ENCODE peak calls at places on chromosomes 2 and 18, in four cellular contexts. X is neural progenitor cell; L is PC-3; R is naive thymus-derived CD4-positive, alpha-beta T cell. D is an unnamed sample.

GRCh38 chr2:72205546-72205863 is 57.8 kb upstream of the CYP26B1 start:
- DNase-seq in X (no peak), L (no peak), R (no peak), D (no peak)

GRCh38 chr2:203533696-203534471 is 1.2 kb downstream of the RAPH1 start:
- DNase-seq in X (peak; percentile 12), L (peak; percentile 50), R (no peak), D (peak; percentile 40)

GRCh38 chr2:219404954-219405353 is 13.2 kb upstream of the DES start:
- DNase-seq in X (peak; percentile 51), L (no peak), R (no peak), D (no peak)

GRCh38 chr18:32183503-32183902 is 6.3 kb upstream of the MEP1B start:
- DNase-seq in X (no peak), L (no peak), R (no peak), D (no peak)

GRCh38 chr2:71613953-71614925 is 160.9 kb downstream of the DYSF start:
- DNase-seq in X (no peak), L (no peak), R (peak; percentile 9), D (no peak)

GRCh38 chr2:63050916-63051794 is 525 bp downstream of the OTX1 start:
- DNase-seq in X (peak; percentile 56), L (peak; percentile 11), R (peak; percentile 34), D (no peak)

GRCh38 chr2:69322631-69323030 is 64.4 kb downstream of the GFPT1 start:
- DNase-seq in X (no peak), L (no peak), R (no peak), D (no peak)

GRCh38 chr2:53231908-53232307 is 535.7 kb upstream of the CHAC2 start:
- DNase-seq in X (no peak), L (peak; percentile 17), R (no peak), D (no peak)

GRCh38 chr18:57744211-57744694 is 58.9 kb downstream of the ATP8B1 start:
- DNase-seq in X (no peak), L (peak; percentile 64), R (no peak), D (no peak)
- H3K4me1 ChIP-seq in X (no peaks in the 10 kb centered on the region), L (peaks cover 49% of the 10 kb centered on the region), R (no peaks in the 10 kb centered on the region), D (no peaks in the 10 kb centered on the region)

DNA sequence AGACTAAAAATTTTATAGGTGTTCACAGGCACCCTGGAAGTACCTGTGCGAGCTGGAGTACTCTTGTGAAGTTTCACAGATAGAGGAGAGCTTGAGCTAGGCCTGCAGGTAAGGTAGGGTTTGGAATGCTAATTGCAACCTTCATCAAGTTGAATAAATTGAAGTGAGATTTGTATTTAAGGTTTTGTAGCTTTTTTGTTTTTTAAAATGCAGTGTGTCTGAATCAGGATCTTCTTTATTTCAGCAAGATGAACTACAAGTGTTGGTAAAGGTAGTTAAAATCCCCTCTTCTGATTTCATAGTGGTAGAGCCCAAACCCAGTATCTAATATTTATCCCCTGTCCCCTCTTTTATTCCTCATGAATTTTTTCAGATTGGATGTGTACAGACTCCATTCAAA is 45.5 kb downstream of the MGAT5 start:
- DNase-seq in X (no peak), L (no peak), R (no peak), D (no peak)
- H3K4me1 ChIP-seq in X (no peaks in the 10 kb centered on the region), L (peaks cover 9% of the 10 kb centered on the region), R (peaks cover 4% of the 10 kb centered on the region), D (no peaks in the 10 kb centered on the region)

GRCh38 chr18:8724452-8724851 is 19.1 kb downstream of the MTCL1 start:
- DNase-seq in X (no peak), L (no peak), R (no peak), D (no peak)
- H3K4me1 ChIP-seq in X (peaks cover 36% of the 10 kb centered on the region), L (peaks cover 8% of the 10 kb centered on the region), R (no peaks in the 10 kb centered on the region), D (no peaks in the 10 kb centered on the region)

DNA sequence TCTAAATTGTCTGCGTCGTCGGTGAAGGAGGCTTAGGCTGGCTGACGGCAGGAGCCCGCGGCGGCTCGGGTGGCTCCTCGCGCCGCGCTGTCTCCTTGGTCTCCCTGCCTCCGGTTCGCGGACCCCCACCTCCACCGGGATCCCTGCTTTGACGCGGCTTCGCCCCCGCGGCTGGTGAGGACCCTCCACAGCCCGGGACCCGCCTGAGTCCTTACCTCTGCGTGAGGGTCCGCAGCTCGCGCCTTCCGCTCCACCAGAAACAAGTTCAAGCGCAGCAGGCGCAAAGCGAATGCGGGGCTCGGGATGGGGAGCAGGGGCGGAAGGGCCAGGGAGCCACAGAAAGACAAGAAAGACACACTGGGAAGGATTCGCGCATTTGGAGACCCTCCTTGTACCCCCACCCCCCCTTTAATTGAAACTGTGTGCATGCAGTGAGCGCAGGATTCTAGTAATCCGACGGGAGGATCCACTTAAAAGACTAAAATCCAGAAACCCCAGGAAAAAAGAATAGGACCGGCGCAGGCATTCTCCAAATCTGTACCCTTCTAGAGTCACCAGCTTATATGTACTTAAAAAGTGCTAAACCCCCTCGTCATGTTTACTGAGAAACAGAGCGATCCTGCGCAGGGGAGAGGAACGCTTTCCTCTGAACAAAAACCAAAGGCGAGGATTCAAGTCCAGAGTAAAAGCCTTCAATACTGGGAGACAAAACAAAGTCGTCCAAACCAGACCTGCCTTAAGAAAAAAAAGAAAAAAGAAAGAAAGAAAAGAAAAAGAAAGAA is 3.8 kb downstream of the PTGR3 start:
- DNase-seq in X (peak; percentile 38), L (no peak), R (no peak), D (no peak)
- H3K4me1 ChIP-seq in X (peaks cover 29% of the 10 kb centered on the region), L (peaks cover 17% of the 10 kb centered on the region), R (peaks cover 11% of the 10 kb centered on the region), D (peaks cover 32% of the 10 kb centered on the region)

GRCh38 chr2:105381119-105381668 is 17.7 kb downstream of the FHL2 start:
- DNase-seq in X (no peak), L (no peak), R (no peak), D (no peak)
- H3K4me1 ChIP-seq in X (no peaks in the 10 kb centered on the region), L (peaks cover 41% of the 10 kb centered on the region), R (no peaks in the 10 kb centered on the region), D (no peaks in the 10 kb centered on the region)